ENCODE peak calls at places on chromosome 19, in six cellular contexts. S is breast epithelium, L is IMR-90, P is colonic mucosa, D is lower lobe of right lung, C is stomach. Z is an unnamed sample.

GRCh38 chr19:24098359-24098758 is 11.4 kb downstream of the ZNF254 start:
- DNase-seq in C (no peak), L (peak; percentile 14), S (no peak), D (no peak), P (no peak), Z (no peak)

GRCh38 chr19:13366529-13367143 is 139.6 kb downstream of the CACNA1A start:
- DNase-seq in L (peak; percentile 31), C (no peak), D (no peak), S (no peak), P (no peak), Z (no peak)

GRCh38 chr19:53908933-53909415 is at the start of gene CACNG7:
- DNase-seq in D (no peak), C (no peak), P (no peak), S (no peak), L (no peak), Z (no peak)

GRCh38 chr19:5170329-5170745 is 170.3 kb downstream of the PTPRS start:
- DNase-seq in D (peak; percentile 55), S (no peak), P (peak; percentile 39), L (no peak), C (peak; percentile 34), Z (peak; percentile 12)

GRCh38 chr19:49056101-49056901 is 1.2 kb downstream of the CGB7 start:
- DNase-seq in P (peak; percentile 72), C (peak; percentile 60), D (peak; percentile 70), S (no peak), L (peak; percentile 28), Z (peak; percentile 52)

GRCh38 chr19:47239610-47240296 is 8.8 kb upstream of the BBC3 start:
- DNase-seq in S (no peak), C (peak; percentile 58), D (peak; percentile 65), P (no peak), L (peak; percentile 47), Z (no peak)

GRCh38 chr19:29547981-29548380 is 22.2 kb downstream of the VSTM2B start:
- DNase-seq in S (peak; percentile 39), C (peak; percentile 19), P (no peak), L (no peak), D (no peak), Z (no peak)

GRCh38 chr19:40281381-40282208 is 3.5 kb downstream of the AKT2 start:
- DNase-seq in S (no peak), P (no peak), D (peak; percentile 18), L (no peak), C (no peak), Z (no peak)

GRCh38 chr19:3693030-3693925 is 7.0 kb downstream of the PIP5K1C start:
- DNase-seq in C (no peak), S (no peak), D (no peak), L (no peak), P (no peak), Z (no peak)
- H3K4me1 ChIP-seq in C (peaks cover 8% of the 10 kb centered on the region), S (peaks cover 4% of the 10 kb centered on the region), D (peaks cover 20% of the 10 kb centered on the region), L (peaks cover 4% of the 10 kb centered on the region), P (no peaks in the 10 kb centered on the region), Z (no peaks in the 10 kb centered on the region)

GRCh38 chr19:1837625-1838105 is 10.6 kb downstream of the REXO1 start:
- DNase-seq in L (no peak), C (peak; percentile 48), D (no peak), P (peak; percentile 71), S (no peak), Z (peak; percentile 48)
- H3K27ac ChIP-seq in L (no peak overlapping the region), C (no peak overlapping the region), D (no peak overlapping the region), P (peak overlapping the region; percentile 84), S (no peak overlapping the region), Z (peak overlapping the region; percentile 36)

GRCh38 chr19:1153891-1154730 is 20.0 kb downstream of the SBNO2 start:
- DNase-seq in D (no peak), P (no peak), S (no peak), L (no peak), C (no peak), Z (no peak)

GRCh38 chr19:1156305-1156801 is 17.7 kb downstream of the SBNO2 start:
- DNase-seq in L (no peak), C (no peak), P (no peak), S (no peak), D (peak; percentile 59), Z (no peak)

GRCh38 chr19:1155352-1156304 is 18.4 kb downstream of the SBNO2 start:
- DNase-seq in S (no peak), L (no peak), C (no peak), P (no peak), D (no peak), Z (no peak)

GRCh38 chr19:1156830-1157615 is 17.0 kb downstream of the SBNO2 start:
- DNase-seq in D (no peak), P (no peak), S (no peak), L (no peak), C (no peak), Z (no peak)

GRCh38 chr19:1154731-1155351 is 19.2 kb downstream of the SBNO2 start:
- DNase-seq in C (peak; percentile 87), S (peak; percentile 81), P (peak; percentile 82), L (peak; percentile 86), D (peak; percentile 94), Z (peak; percentile 83)
- H3K4me1 ChIP-seq in C (peaks cover 27% of the 10 kb centered on the region), S (peaks cover 23% of the 10 kb centered on the region), P (peaks cover 14% of the 10 kb centered on the region), L (peaks cover 18% of the 10 kb centered on the region), D (peaks cover 68% of the 10 kb centered on the region), Z (no peaks in the 10 kb centered on the region)

GRCh38 chr19:52336117-52336811 is at the start of gene ZNF610:
- DNase-seq in D (peak; percentile 93), S (peak; percentile 90), C (peak; percentile 88), P (peak; percentile 92), L (peak; percentile 88), Z (peak; percentile 88)

GRCh38 chr19:52335768-52336116 is 301 bp upstream of the ZNF610 start:
- DNase-seq in C (no peak), S (no peak), P (no peak), D (no peak), L (no peak), Z (no peak)

GRCh38 chr19:52331757-52332156 is 4.3 kb upstream of the ZNF610 start:
- DNase-seq in L (no peak), S (no peak), C (no peak), D (no peak), P (no peak), Z (no peak)

GRCh38 chr19:52336976-52337375 is 933 bp downstream of the ZNF610 start:
- DNase-seq in S (no peak), P (no peak), C (no peak), L (peak; percentile 27), D (no peak), Z (no peak)
- H3K27ac ChIP-seq in S (no peak overlapping the region), P (no peak overlapping the region), C (peak overlapping the region; percentile 86), L (peak overlapping the region; percentile 74), D (peak overlapping the region; percentile 88), Z (no peak overlapping the region)

GRCh38 chr19:35959040-35959967 is 23.1 kb downstream of the LRFN3 start:
- DNase-seq in L (no peak), D (peak; percentile 83), C (peak; percentile 60), S (no peak), P (no peak), Z (peak; percentile 40)
- H3K4me1 ChIP-seq in L (no peaks in the 10 kb centered on the region), D (peaks cover 7% of the 10 kb centered on the region), C (no peaks in the 10 kb centered on the region), S (no peaks in the 10 kb centered on the region), P (no peaks in the 10 kb centered on the region), Z (no peaks in the 10 kb centered on the region)

DNA sequence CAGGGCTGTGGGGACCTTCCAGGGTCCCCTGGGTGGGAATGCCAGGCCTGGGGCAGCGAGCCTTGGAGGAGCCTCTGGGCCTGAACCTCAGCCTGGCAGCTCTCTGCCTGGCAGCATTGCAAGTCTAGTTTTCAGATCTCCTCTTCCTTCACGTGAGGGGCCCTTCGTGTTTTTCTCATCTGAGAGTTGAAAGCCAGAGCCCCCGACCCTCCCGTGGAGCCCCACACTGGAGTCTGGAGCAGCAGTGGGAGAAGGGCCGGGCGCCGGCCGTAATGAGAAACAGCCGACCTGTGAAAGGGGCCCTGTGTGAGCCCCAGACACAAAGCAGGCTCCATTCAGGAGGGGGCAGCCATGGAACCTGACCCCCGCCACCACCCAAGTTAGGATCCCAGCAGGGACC is 19.3 kb downstream of the TMED1 start:
- DNase-seq in S (no peak), D (no peak), P (no peak), C (no peak), L (no peak), Z (no peak)
- H3K27ac ChIP-seq in S (peak overlapping the region; percentile 95), D (peak overlapping the region; percentile 60), P (peak overlapping the region; percentile 65), C (peak overlapping the region; percentile 83), L (peak overlapping the region; percentile 98), Z (no peak overlapping the region)

GRCh38 chr19:38663156-38663651 is 15.8 kb downstream of the ACTN4 start:
- DNase-seq in C (no peak), D (no peak), L (no peak), P (no peak), S (no peak), Z (no peak)
- H3K4me1 ChIP-seq in C (peaks cover 100% of the 10 kb centered on the region), D (peaks cover 100% of the 10 kb centered on the region), L (peaks cover 53% of the 10 kb centered on the region), P (peaks cover 74% of the 10 kb centered on the region), S (peaks cover 76% of the 10 kb centered on the region), Z (peaks cover 38% of the 10 kb centered on the region)